ENCODE peak calls at places on chromosomes 16 and 17, in seven cellular contexts. C, Q, W, E, P, K and Y are unnamed samples.

GRCh38 chr17:77143306-77143705 is 2.5 kb downstream of the SEC14L1 start:
- DNase-seq in C (no peak), Q (no peak), W (no peak), E (no peak), P (no peak), K (no peak), Y (no peak)

GRCh38 chr17:16507918-16508533 is 16.0 kb upstream of the LRRC75A start:
- DNase-seq in C (no peak), Q (no peak), W (no peak), E (no peak), P (no peak), K (no peak), Y (no peak)

GRCh38 chr16:51146256-51146924 is 4.7 kb downstream of the SALL1 start:
- DNase-seq in C (peak), Q (no peak), W (peak), E (no peak), P (no peak), K (no peak), Y (no peak)

GRCh38 chr17:4304417-4305027 is 40.7 kb upstream of the ANKFY1 start:
- DNase-seq in C (peak), Q (peak), W (no peak), E (no peak), P (peak), K (peak), Y (peak)

GRCh38 chr16:75550211-75550662 is 5.8 kb downstream of the TMEM231 start:
- DNase-seq in C (no peak), Q (no peak), W (no peak), E (peak), P (no peak), K (peak), Y (peak)

GRCh38 chr16:27771201-27771910 is 221.4 kb downstream of the KATNIP start:
- DNase-seq in C (no peak), Q (no peak), W (no peak), E (no peak), P (no peak), K (no peak), Y (no peak)

GRCh38 chr17:79041723-79042420 is 17.9 kb downstream of the C1QTNF1 start:
- DNase-seq in C (no peak), Q (no peak), W (no peak), E (no peak), P (no peak), K (no peak), Y (no peak)

GRCh38 chr16:59697746-59698145 is 963.6 kb upstream of the GOT2 start:
- DNase-seq in C (no peak), Q (no peak), W (no peak), E (no peak), P (no peak), K (no peak), Y (no peak)

GRCh38 chr17:81920612-81921530 is 2.9 kb upstream of the SIRT7 start:
- DNase-seq in C (no peak), Q (no peak), W (no peak), E (no peak), P (no peak), K (no peak), Y (no peak)

GRCh38 chr17:58172369-58173071 is 5.7 kb downstream of the OR4D2 start:
- DNase-seq in C (peak), Q (peak), W (no peak), E (peak), P (peak), K (peak), Y (peak)

GRCh38 chr16:69443809-69444611 is 19.6 kb downstream of the CYB5B start:
- DNase-seq in C (peak), Q (peak), W (no peak), E (no peak), P (no peak), K (no peak), Y (no peak)

GRCh38 chr16:16092925-16093624 is 130.2 kb downstream of the ABCC6 start:
- DNase-seq in C (no peak), Q (no peak), W (no peak), E (no peak), P (no peak), K (no peak), Y (no peak)

GRCh38 chr16:75238853-75239371 is 12.5 kb downstream of the BCAR1 start:
- DNase-seq in C (peak), Q (no peak), W (no peak), E (no peak), P (no peak), K (peak), Y (no peak)

GRCh38 chr16:89317729-89318429 is 100.4 kb downstream of the ZNF778 start:
- DNase-seq in C (no peak), Q (no peak), W (no peak), E (no peak), P (no peak), K (no peak), Y (no peak)

GRCh38 chr17:7167832-7168231 is 11.3 kb downstream of the ASGR1 start:
- DNase-seq in C (no peak), Q (no peak), W (no peak), E (no peak), P (no peak), K (peak), Y (no peak)

GRCh38 chr16:69565611-69566436 is at the start of gene NFAT5:
- DNase-seq in C (peak), Q (peak), W (peak), E (no peak), P (peak), K (peak), Y (peak)

GRCh38 chr16:10738231-10739077 is 5.2 kb upstream of the NUBP1 start:
- DNase-seq in C (no peak), Q (peak), W (no peak), E (peak), P (peak), K (peak), Y (peak)

GRCh38 chr17:79631640-79632431 is 21.0 kb upstream of the RBFOX3 start:
- DNase-seq in C (peak), Q (no peak), W (peak), E (no peak), P (no peak), K (no peak), Y (no peak)

GRCh38 chr16:31488630-31489564 is 6.0 kb downstream of the SLC5A2 start:
- DNase-seq in C (no peak), Q (no peak), W (no peak), E (no peak), P (no peak), K (no peak), Y (no peak)

GRCh38 chr17:62696726-62697490 is 69.4 kb downstream of the MRC2 start:
- DNase-seq in C (peak), Q (no peak), W (no peak), E (no peak), P (no peak), K (no peak), Y (no peak)

GRCh38 chr17:66655861-66656260 is 179.1 kb upstream of the CACNG5 start:
- DNase-seq in C (no peak), Q (peak), W (no peak), E (no peak), P (no peak), K (no peak), Y (no peak)

GRCh38 chr17:77329741-77330531 is 189.2 kb downstream of the SEC14L1 start:
- DNase-seq in C (no peak), Q (no peak), W (no peak), E (no peak), P (no peak), K (no peak), Y (no peak)

GRCh38 chr17:77437017-77437416 is 296.2 kb downstream of the SEC14L1 start:
- DNase-seq in C (peak), Q (no peak), W (no peak), E (no peak), P (no peak), K (no peak), Y (no peak)

GRCh38 chr17:1029196-1029911 is 32.4 kb downstream of the TIMM22 start:
- DNase-seq in C (no peak), Q (no peak), W (no peak), E (no peak), P (no peak), K (no peak), Y (no peak)

GRCh38 chr16:69513180-69513966 is 52.4 kb upstream of the NFAT5 start:
- DNase-seq in C (no peak), Q (no peak), W (no peak), E (no peak), P (no peak), K (no peak), Y (no peak)

GRCh38 chr17:3678095-3678820 is 9.6 kb downstream of the EMC6 start:
- DNase-seq in C (no peak), Q (no peak), W (peak), E (no peak), P (no peak), K (peak), Y (no peak)

GRCh38 chr16:23857256-23857891 is 21.6 kb downstream of the PRKCB start:
- DNase-seq in C (no peak), Q (no peak), W (no peak), E (no peak), P (no peak), K (no peak), Y (no peak)

GRCh38 chr17:30534938-30535921 is 58.0 kb downstream of the GOSR1 start:
- DNase-seq in C (no peak), Q (peak), W (peak), E (no peak), P (no peak), K (no peak), Y (no peak)

GRCh38 chr16:22912654-22913053 is 98.7 kb downstream of the HS3ST2 start:
- DNase-seq in C (no peak), Q (no peak), W (peak), E (no peak), P (no peak), K (no peak), Y (no peak)

GRCh38 chr16:2197765-2198164 is 1.4 kb upstream of the CASKIN1 start:
- DNase-seq in C (no peak), Q (no peak), W (no peak), E (no peak), P (no peak), K (no peak), Y (no peak)

GRCh38 chr17:63702616-63703015 is 2.7 kb upstream of the LIMD2 start:
- DNase-seq in C (no peak), Q (no peak), W (no peak), E (no peak), P (no peak), K (no peak), Y (no peak)

GRCh38 chr16:11472410-11472809 is 114.3 kb downstream of the LITAF start:
- DNase-seq in C (no peak), Q (no peak), W (no peak), E (no peak), P (no peak), K (no peak), Y (no peak)

GRCh38 chr16:84612686-84613085 is 5.2 kb downstream of the COTL1 start:
- DNase-seq in C (no peak), Q (no peak), W (no peak), E (no peak), P (no peak), K (no peak), Y (no peak)

GRCh38 chr16:69471121-69471520 is 46.7 kb downstream of the CYB5B start:
- DNase-seq in C (no peak), Q (no peak), W (no peak), E (no peak), P (no peak), K (peak), Y (no peak)

GRCh38 chr16:65816556-65816955 is 549.9 kb upstream of the CDH5 start:
- DNase-seq in C (no peak), Q (no peak), W (no peak), E (no peak), P (no peak), K (no peak), Y (no peak)

GRCh38 chr17:73430165-73430680 is 118.4 kb upstream of the CDC42EP4 start:
- DNase-seq in C (no peak), Q (no peak), W (no peak), E (no peak), P (no peak), K (no peak), Y (no peak)

GRCh38 chr16:57675752-57676623 is 7.9 kb downstream of the ADGRG3 start:
- DNase-seq in C (no peak), Q (peak), W (peak), E (no peak), P (no peak), K (no peak), Y (no peak)

GRCh38 chr17:77802811-77803220 is 155.7 kb upstream of the TNRC6C start:
- DNase-seq in C (peak), Q (no peak), W (peak), E (no peak), P (no peak), K (no peak), Y (no peak)

DNA sequence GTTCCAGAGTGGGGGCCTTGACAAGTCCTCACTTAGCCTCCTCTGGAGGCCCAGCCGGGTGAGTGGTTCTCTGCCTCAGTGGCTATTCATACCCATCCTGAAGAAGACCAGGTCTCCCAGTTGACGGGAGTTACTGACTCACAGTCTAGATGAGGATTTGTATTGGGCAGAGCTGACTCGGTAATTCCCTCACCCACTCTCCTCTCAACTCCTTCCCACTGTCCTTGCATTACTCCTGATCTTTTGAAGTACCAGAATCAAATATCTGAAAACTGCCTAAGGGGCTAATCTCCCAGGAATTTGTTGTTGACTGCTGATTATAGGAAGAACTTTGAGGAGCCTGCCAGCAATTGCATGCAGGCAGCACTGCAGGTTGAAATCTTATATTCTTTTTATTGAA is 14.2 kb downstream of the SAP30BP start:
- DNase-seq in C (no peak), Q (no peak), W (no peak), E (no peak), P (no peak), K (no peak), Y (no peak)
- TF ChIP-seq JUND in C (peak), Q (no peak), W (no peak), E (no peak), P (no peak), K (no peak), Y (no peak)

GRCh38 chr17:59757043-59757824 is 49.8 kb downstream of the VMP1 start:
- DNase-seq in C (no peak), Q (no peak), W (no peak), E (no peak), P (no peak), K (no peak), Y (no peak)

GRCh38 chr17:59753522-59754467 is 46.3 kb downstream of the VMP1 start:
- DNase-seq in C (peak), Q (peak), W (no peak), E (peak), P (peak), K (peak), Y (peak)

GRCh38 chr17:59754547-59754946 is 47.1 kb downstream of the VMP1 start:
- DNase-seq in C (no peak), Q (peak), W (no peak), E (no peak), P (peak), K (peak), Y (no peak)

GRCh38 chr17:59757881-59758385 is 50.5 kb downstream of the VMP1 start:
- DNase-seq in C (no peak), Q (no peak), W (no peak), E (no peak), P (no peak), K (no peak), Y (no peak)

DNA sequence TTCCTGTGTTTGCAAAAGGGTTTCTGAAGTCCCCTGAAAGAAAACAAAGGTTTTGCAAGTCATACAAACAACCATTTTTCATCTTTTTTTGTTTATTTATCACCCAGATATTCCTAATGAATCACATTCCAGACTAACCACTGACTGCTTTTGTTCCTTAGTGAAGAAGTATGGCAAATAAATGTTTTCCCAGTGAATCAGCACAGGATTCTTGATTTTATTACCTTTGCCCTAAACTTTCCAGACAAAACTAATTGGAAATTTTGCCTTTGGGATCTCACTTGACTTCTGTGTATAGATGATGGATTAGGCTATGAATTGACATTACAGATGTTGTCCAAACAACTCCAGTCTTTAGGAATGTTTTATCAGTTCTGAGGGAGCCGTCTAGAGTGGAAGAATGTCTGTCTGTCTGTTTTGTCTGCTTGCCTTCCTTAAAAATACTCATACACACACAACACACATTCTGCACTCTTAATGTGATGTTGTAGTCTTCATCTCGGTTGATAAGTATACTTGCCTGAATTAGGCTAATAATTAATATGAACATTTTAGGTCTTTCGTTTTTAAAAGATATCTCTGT is 48.9 kb downstream of the VMP1 start:
- DNase-seq in C (no peak), Q (no peak), W (no peak), E (no peak), P (peak), K (peak), Y (peak)
- TF ChIP-seq JUND in C (peak), Q (no peak), W (no peak), E (no peak), P (peak), K (no peak), Y (peak)

GRCh38 chr16:85826686-85827247 is 27.3 kb downstream of the COX4I1 start:
- DNase-seq in C (no peak), Q (no peak), W (no peak), E (no peak), P (no peak), K (no peak), Y (no peak)
- TF ChIP-seq JUND in C (no peak), Q (no peak), W (no peak), E (no peak), P (no peak), K (no peak), Y (no peak)

DNA sequence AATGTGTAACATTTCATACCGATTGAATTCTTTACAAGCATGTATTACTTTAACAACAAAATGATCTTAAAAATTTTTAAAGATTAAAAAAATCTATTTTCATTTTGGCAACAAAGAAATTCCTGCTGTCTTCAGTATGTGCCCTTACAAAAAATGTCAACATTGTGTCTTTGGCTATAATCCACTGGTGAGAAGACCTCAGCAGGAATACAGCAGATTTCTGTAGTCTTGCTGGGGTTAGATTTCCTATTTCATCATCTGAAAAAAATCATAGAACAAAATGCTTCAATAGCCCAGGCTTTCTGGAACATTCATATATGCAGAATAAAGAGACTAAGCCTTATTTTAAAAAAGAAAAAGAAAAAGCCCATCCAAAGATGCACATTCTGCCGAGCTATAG is 129.1 kb upstream of the CA10 start:
- DNase-seq in C (no peak), Q (no peak), W (no peak), E (no peak), P (no peak), K (no peak), Y (no peak)
- TF ChIP-seq JUND in C (no peak), Q (no peak), W (no peak), E (no peak), P (no peak), K (no peak), Y (no peak)

GRCh38 chr16:76941091-76941490 is 249.9 kb upstream of the MON1B start:
- DNase-seq in C (no peak), Q (no peak), W (no peak), E (no peak), P (no peak), K (no peak), Y (no peak)

GRCh38 chr16:76942089-76942488 is 248.9 kb upstream of the MON1B start:
- DNase-seq in C (no peak), Q (no peak), W (no peak), E (no peak), P (no peak), K (no peak), Y (no peak)

GRCh38 chr16:76943936-76944335 is 247.1 kb upstream of the MON1B start:
- DNase-seq in C (no peak), Q (no peak), W (no peak), E (no peak), P (no peak), K (no peak), Y (no peak)

DNA sequence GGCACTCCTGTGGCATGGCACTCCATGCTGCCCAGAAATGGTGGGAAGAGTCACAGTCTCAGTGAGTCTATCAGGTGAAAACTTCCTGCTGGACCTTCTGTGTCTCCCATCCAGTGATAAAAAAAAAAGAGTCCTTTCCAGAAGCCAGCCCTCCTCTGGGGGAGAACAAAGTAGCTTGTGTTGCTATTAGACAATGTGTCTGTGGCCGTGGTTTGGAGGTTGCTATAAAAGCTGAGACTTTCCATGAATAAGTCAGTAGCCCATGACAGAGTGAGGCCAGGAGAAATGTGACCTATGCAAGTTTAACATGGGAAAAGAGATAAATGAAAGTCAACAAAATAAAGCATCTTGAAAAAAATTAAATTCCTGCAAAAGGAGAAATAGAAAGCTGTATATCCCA is 250.7 kb upstream of the MON1B start:
- DNase-seq in C (no peak), Q (no peak), W (no peak), E (no peak), P (no peak), K (no peak), Y (no peak)
- TF ChIP-seq JUND in C (no peak), Q (no peak), W (no peak), E (no peak), P (no peak), K (no peak), Y (no peak)

GRCh38 chr17:37147301-37147812 is 198.6 kb downstream of the AATF start:
- DNase-seq in C (no peak), Q (no peak), W (no peak), E (peak), P (no peak), K (peak), Y (peak)
- TF ChIP-seq JUND in C (no peak), Q (no peak), W (no peak), E (no peak), P (no peak), K (no peak), Y (no peak)

DNA sequence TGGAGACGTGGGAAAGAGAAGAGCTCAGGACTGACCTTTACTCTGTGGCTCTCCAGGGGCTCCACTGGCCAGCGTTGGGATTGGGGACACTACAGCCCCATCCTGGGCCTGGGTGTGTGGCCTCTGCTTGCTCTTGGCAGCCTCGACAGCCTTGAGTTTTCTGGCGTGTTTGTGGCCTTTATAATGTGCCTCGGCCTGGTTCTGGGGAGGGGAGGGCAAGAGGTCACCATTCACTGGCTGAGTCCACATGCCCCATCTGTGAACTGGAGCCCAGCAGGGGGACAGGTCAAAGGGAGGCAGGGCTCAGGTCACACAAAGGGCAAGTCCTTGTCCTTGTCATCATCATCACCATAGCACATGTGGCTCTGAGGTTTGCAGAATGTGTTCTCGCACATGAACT is 11.7 kb downstream of the NKIRAS2 start:
- DNase-seq in C (no peak), Q (no peak), W (no peak), E (no peak), P (no peak), K (peak), Y (no peak)
- TF ChIP-seq JUND in C (no peak), Q (no peak), W (no peak), E (no peak), P (no peak), K (no peak), Y (no peak)